ENCODE peak calls at places on chromosomes 13 and 19, in nine cellular contexts. A is neural crest cell; T is substantia nigra; I is NCI-H345; L is effector CD4-positive, alpha-beta T cell; R is breast epithelium; W is body of pancreas; Z is AG04450; K is MCF 10A. Y is an unnamed sample.

GRCh38 chr19:38617764-38618589 is at the start of gene MAP4K1:
- DNase-seq in K (peak; percentile 13), A (no peak), W (peak; percentile 35), I (peak; percentile 85), T (peak; percentile 36), R (no peak), L (peak; percentile 54), Z (no peak), Y (peak; percentile 69)

GRCh38 chr13:19864018-19864338 is 529 bp upstream of the ZMYM5 start:
- DNase-seq in Z (no peak), T (peak; percentile 86), I (no peak), K (peak; percentile 59), R (peak; percentile 62), L (peak; percentile 41), W (peak; percentile 63), A (peak; percentile 56), Y (no peak)

GRCh38 chr19:18429717-18430416 is 8.1 kb downstream of the ISYNA1 start:
- DNase-seq in K (no peak), L (no peak), A (no peak), T (no peak), R (no peak), W (no peak), I (no peak), Z (no peak), Y (no peak)

GRCh38 chr19:15623711-15624318 is 8.8 kb downstream of the CYP4F8 start:
- DNase-seq in A (no peak), T (no peak), I (no peak), K (no peak), Z (no peak), L (no peak), W (no peak), R (no peak), Y (no peak)

GRCh38 chr19:4012092-4012974 is 4.8 kb downstream of the PIAS4 start:
- DNase-seq in A (no peak), W (peak; percentile 89), R (peak; percentile 76), I (peak; percentile 46), L (no peak), K (no peak), Z (no peak), T (no peak), Y (no peak)

GRCh38 chr19:2149980-2150793 is 1.2 kb downstream of the AP3D1 start:
- DNase-seq in L (no peak), I (no peak), A (no peak), W (peak; percentile 45), K (peak; percentile 29), Z (no peak), T (no peak), R (no peak), Y (no peak)

GRCh38 chr19:6239401-6239844 is 40.4 kb downstream of the MLLT1 start:
- DNase-seq in L (no peak), W (peak; percentile 42), R (no peak), I (no peak), K (peak; percentile 69), A (no peak), Z (no peak), T (no peak), Y (no peak)

GRCh38 chr19:39175564-39175963 is 21.2 kb upstream of the NCCRP1 start:
- DNase-seq in K (no peak), I (no peak), L (no peak), T (no peak), A (no peak), R (no peak), W (no peak), Z (no peak), Y (no peak)

GRCh38 chr19:10335149-10336053 is 2.1 kb upstream of the RAVER1 start:
- DNase-seq in W (no peak), T (peak; percentile 56), K (no peak), R (no peak), L (no peak), I (no peak), Z (no peak), A (no peak), Y (no peak)

GRCh38 chr19:49056101-49056901 is 1.2 kb downstream of the CGB7 start:
- DNase-seq in I (peak; percentile 10), R (no peak), W (peak; percentile 68), L (peak; percentile 21), Z (no peak), A (peak; percentile 53), T (peak; percentile 11), K (peak; percentile 55), Y (peak; percentile 49)

GRCh38 chr19:47357788-47358680 is 8.9 kb downstream of the DHX34 start:
- DNase-seq in K (no peak), W (no peak), R (no peak), I (no peak), A (no peak), Z (no peak), T (no peak), L (no peak), Y (no peak)

GRCh38 chr19:547836-548720 is 4.2 kb downstream of the GZMM start:
- DNase-seq in T (no peak), Z (no peak), L (no peak), A (no peak), W (no peak), I (no peak), K (no peak), R (no peak), Y (no peak)

GRCh38 chr19:12194827-12195500 is 32.1 kb downstream of the ZNF136 start:
- DNase-seq in A (no peak), T (peak; percentile 83), I (no peak), Z (peak; percentile 8), L (peak; percentile 45), R (peak; percentile 95), W (peak; percentile 98), K (no peak), Y (no peak)

GRCh38 chr13:30659980-30660379 is 42.3 kb downstream of the USPL1 start:
- DNase-seq in I (no peak), K (no peak), Z (no peak), L (no peak), A (no peak), W (no peak), T (no peak), R (no peak), Y (no peak)

GRCh38 chr13:28658539-28658795 is 463 bp upstream of the POMP start:
- DNase-seq in Z (no peak), L (no peak), I (no peak), A (no peak), W (no peak), T (no peak), R (no peak), K (no peak), Y (no peak)

GRCh38 chr13:112212533-112212932 is 145.6 kb downstream of the SOX1 start:
- DNase-seq in I (no peak), T (no peak), K (no peak), R (no peak), L (no peak), W (no peak), Z (no peak), A (no peak), Y (no peak)

GRCh38 chr13:21466527-21466926 is 7.4 kb upstream of the ZDHHC20 start:
- DNase-seq in I (no peak), R (no peak), W (no peak), K (no peak), T (no peak), Z (no peak), L (no peak), A (no peak), Y (no peak)